ENCODE peak calls at places on chromosomes 3 and 15, in seven cellular contexts. One of them, this sample, is unnamed.

GRCh38 chr15:49045691-49046112 is 544 bp downstream of the SECISBP2L start:
- DNase-seq in ELR: peak; percentile 54
- DNase-seq in endothelial cell: peak; percentile 45
- DNase-seq in RPMI7951: peak; percentile 46
- DNase-seq in stimulated activated CD8-positive, alpha-beta memory T cell treated with anti-CD3 and anti-CD28 coated beads, Interleukin-7, amount 100 ng/mL, for 1 hour: no peak
- DNase-seq in suprapubic skin: no peak
- DNase-seq in Right ventricle myocardium superior: no peak
- DNase-seq in this sample: peak; percentile 65

GRCh38 chr15:70665599-70665998 is 97.8 kb downstream of the UACA start:
- DNase-seq in suprapubic skin: no peak
- DNase-seq in ELR: no peak
- DNase-seq in stimulated activated CD8-positive, alpha-beta memory T cell treated with anti-CD3 and anti-CD28 coated beads, Interleukin-7, amount 100 ng/mL, for 1 hour: no peak
- DNase-seq in Right ventricle myocardium superior: no peak
- DNase-seq in RPMI7951: no peak
- DNase-seq in endothelial cell: no peak
- DNase-seq in this sample: no peak

GRCh38 chr3:178086419-178086818 is 449.8 kb upstream of the KCNMB2 start:
- DNase-seq in endothelial cell: no peak
- DNase-seq in RPMI7951: no peak
- DNase-seq in ELR: no peak
- DNase-seq in stimulated activated CD8-positive, alpha-beta memory T cell treated with anti-CD3 and anti-CD28 coated beads, Interleukin-7, amount 100 ng/mL, for 1 hour: no peak
- DNase-seq in Right ventricle myocardium superior: no peak
- DNase-seq in suprapubic skin: no peak
- DNase-seq in this sample: no peak

GRCh38 chr3:161640201-161640600 is 143.6 kb downstream of the OTOL1 start:
- DNase-seq in endothelial cell: no peak
- DNase-seq in suprapubic skin: no peak
- DNase-seq in stimulated activated CD8-positive, alpha-beta memory T cell treated with anti-CD3 and anti-CD28 coated beads, Interleukin-7, amount 100 ng/mL, for 1 hour: no peak
- DNase-seq in RPMI7951: no peak
- DNase-seq in Right ventricle myocardium superior: no peak
- DNase-seq in ELR: no peak
- DNase-seq in this sample: no peak

GRCh38 chr3:71881041-71881440 is 96.1 kb upstream of the PROK2 start:
- DNase-seq in ELR: no peak
- DNase-seq in RPMI7951: no peak
- DNase-seq in suprapubic skin: no peak
- DNase-seq in endothelial cell: no peak
- DNase-seq in stimulated activated CD8-positive, alpha-beta memory T cell treated with anti-CD3 and anti-CD28 coated beads, Interleukin-7, amount 100 ng/mL, for 1 hour: no peak
- DNase-seq in Right ventricle myocardium superior: no peak
- DNase-seq in this sample: no peak

GRCh38 chr15:67049351-67050044 is 15.9 kb upstream of the SMAD3 start:
- DNase-seq in RPMI7951: peak; percentile 99
- DNase-seq in stimulated activated CD8-positive, alpha-beta memory T cell treated with anti-CD3 and anti-CD28 coated beads, Interleukin-7, amount 100 ng/mL, for 1 hour: no peak
- DNase-seq in ELR: peak; percentile 91
- DNase-seq in Right ventricle myocardium superior: no peak
- DNase-seq in endothelial cell: no peak
- DNase-seq in suprapubic skin: no peak
- DNase-seq in this sample: peak; percentile 99

GRCh38 chr3:42024578-42025387 is 62.9 kb upstream of the ULK4 start:
- DNase-seq in Right ventricle myocardium superior: no peak
- DNase-seq in ELR: no peak
- DNase-seq in suprapubic skin: no peak
- DNase-seq in RPMI7951: no peak
- DNase-seq in stimulated activated CD8-positive, alpha-beta memory T cell treated with anti-CD3 and anti-CD28 coated beads, Interleukin-7, amount 100 ng/mL, for 1 hour: no peak
- DNase-seq in endothelial cell: peak; percentile 42
- DNase-seq in this sample: no peak

GRCh38 chr15:65885668-65886218 is 16.5 kb downstream of the RAB11A start:
- DNase-seq in ELR: no peak
- DNase-seq in endothelial cell: no peak
- DNase-seq in Right ventricle myocardium superior: no peak
- DNase-seq in suprapubic skin: no peak
- DNase-seq in stimulated activated CD8-positive, alpha-beta memory T cell treated with anti-CD3 and anti-CD28 coated beads, Interleukin-7, amount 100 ng/mL, for 1 hour: no peak
- DNase-seq in RPMI7951: no peak
- DNase-seq in this sample: no peak

GRCh38 chr3:29181149-29181780 is 99.6 kb upstream of the RBMS3 start:
- DNase-seq in suprapubic skin: no peak
- DNase-seq in endothelial cell: no peak
- DNase-seq in Right ventricle myocardium superior: no peak
- DNase-seq in stimulated activated CD8-positive, alpha-beta memory T cell treated with anti-CD3 and anti-CD28 coated beads, Interleukin-7, amount 100 ng/mL, for 1 hour: no peak
- DNase-seq in RPMI7951: no peak
- DNase-seq in ELR: no peak
- DNase-seq in this sample: no peak

GRCh38 chr15:73386886-73387506 is 18.2 kb upstream of the HCN4 start:
- DNase-seq in ELR: no peak
- DNase-seq in suprapubic skin: no peak
- DNase-seq in endothelial cell: no peak
- DNase-seq in stimulated activated CD8-positive, alpha-beta memory T cell treated with anti-CD3 and anti-CD28 coated beads, Interleukin-7, amount 100 ng/mL, for 1 hour: no peak
- DNase-seq in Right ventricle myocardium superior: no peak
- DNase-seq in RPMI7951: no peak
- DNase-seq in this sample: no peak

GRCh38 chr15:38176696-38177095 is 75.9 kb upstream of the SPRED1 start:
- DNase-seq in Right ventricle myocardium superior: no peak
- DNase-seq in suprapubic skin: no peak
- DNase-seq in ELR: no peak
- DNase-seq in endothelial cell: no peak
- DNase-seq in RPMI7951: peak; percentile 29
- DNase-seq in stimulated activated CD8-positive, alpha-beta memory T cell treated with anti-CD3 and anti-CD28 coated beads, Interleukin-7, amount 100 ng/mL, for 1 hour: no peak
- DNase-seq in this sample: no peak

GRCh38 chr3:45143673-45144670 is 2.2 kb downstream of the CDCP1 start:
- DNase-seq in endothelial cell: no peak
- DNase-seq in suprapubic skin: no peak
- DNase-seq in stimulated activated CD8-positive, alpha-beta memory T cell treated with anti-CD3 and anti-CD28 coated beads, Interleukin-7, amount 100 ng/mL, for 1 hour: no peak
- DNase-seq in Right ventricle myocardium superior: no peak
- DNase-seq in ELR: peak; percentile 37
- DNase-seq in RPMI7951: peak; percentile 93
- DNase-seq in this sample: peak; percentile 75

GRCh38 chr15:40471105-40471777 is 457 bp downstream of the CHST14 start:
- DNase-seq in Right ventricle myocardium superior: peak; percentile 66
- DNase-seq in RPMI7951: peak; percentile 13
- DNase-seq in ELR: peak; percentile 37
- DNase-seq in endothelial cell: peak; percentile 41
- DNase-seq in stimulated activated CD8-positive, alpha-beta memory T cell treated with anti-CD3 and anti-CD28 coated beads, Interleukin-7, amount 100 ng/mL, for 1 hour: no peak
- DNase-seq in suprapubic skin: no peak
- DNase-seq in this sample: no peak

GRCh38 chr3:134375542-134376384 is 1.5 kb upstream of the AMOTL2 start:
- DNase-seq in RPMI7951: no peak
- DNase-seq in endothelial cell: no peak
- DNase-seq in Right ventricle myocardium superior: no peak
- DNase-seq in suprapubic skin: no peak
- DNase-seq in stimulated activated CD8-positive, alpha-beta memory T cell treated with anti-CD3 and anti-CD28 coated beads, Interleukin-7, amount 100 ng/mL, for 1 hour: no peak
- DNase-seq in ELR: no peak
- DNase-seq in this sample: no peak

GRCh38 chr15:99130314-99130713 is 25.4 kb downstream of the SYNM start:
- DNase-seq in RPMI7951: no peak
- DNase-seq in ELR: no peak
- DNase-seq in Right ventricle myocardium superior: no peak
- DNase-seq in stimulated activated CD8-positive, alpha-beta memory T cell treated with anti-CD3 and anti-CD28 coated beads, Interleukin-7, amount 100 ng/mL, for 1 hour: no peak
- DNase-seq in endothelial cell: no peak
- DNase-seq in suprapubic skin: peak; percentile 58
- DNase-seq in this sample: no peak

GRCh38 chr3:71035886-71036285 is 547.6 kb downstream of the FOXP1 start:
- DNase-seq in stimulated activated CD8-positive, alpha-beta memory T cell treated with anti-CD3 and anti-CD28 coated beads, Interleukin-7, amount 100 ng/mL, for 1 hour: no peak
- DNase-seq in RPMI7951: no peak
- DNase-seq in Right ventricle myocardium superior: no peak
- DNase-seq in suprapubic skin: no peak
- DNase-seq in ELR: no peak
- DNase-seq in endothelial cell: no peak
- DNase-seq in this sample: no peak

This sample was measured in M059J.